ENCODE peak calls at places on chromosome 17, in eight cellular contexts. M, I, D, A, E, L, R and C are unnamed samples.

GRCh38 chr17:7239091-7240027 is at the start of gene PHF23:
- DNase-seq in L (peak; percentile 99), E (peak; percentile 100), M (peak; percentile 99), D (peak; percentile 98), R (peak; percentile 97), A (peak; percentile 97), I (peak; percentile 97), C (peak; percentile 99)

GRCh38 chr17:36133629-36134259 is 30.1 kb downstream of the CCL4 start:
- DNase-seq in M (no peak), R (no peak), I (no peak), E (no peak), A (no peak), D (peak; percentile 56), L (no peak), C (no peak)

GRCh38 chr17:32783602-32784001 is 93.3 kb downstream of the MYO1D start:
- DNase-seq in M (peak; percentile 27), I (no peak), E (peak; percentile 50), A (no peak), D (no peak), R (no peak), L (no peak), C (no peak)

GRCh38 chr17:48498168-48498840 is 32.5 kb downstream of the HOXB1 start:
- DNase-seq in M (no peak), D (no peak), R (no peak), I (no peak), E (no peak), A (no peak), L (no peak), C (no peak)

GRCh38 chr17:74212262-74212912 is 984 bp upstream of the TTYH2 start:
- DNase-seq in R (peak; percentile 50), I (no peak), L (peak; percentile 70), D (no peak), M (no peak), A (no peak), E (peak; percentile 64), C (no peak)

GRCh38 chr17:81557276-81558114 is 5.3 kb upstream of the FAAP100 start:
- DNase-seq in M (no peak), A (no peak), E (no peak), R (no peak), D (no peak), I (no peak), L (no peak), C (no peak)

GRCh38 chr17:71869833-71870545 is 250.8 kb upstream of the SOX9 start:
- DNase-seq in D (no peak), L (no peak), A (no peak), R (no peak), E (no peak), I (no peak), M (no peak), C (no peak)

GRCh38 chr17:10616502-10617119 is 40.5 kb downstream of the MYH3 start:
- DNase-seq in M (peak; percentile 33), L (peak; percentile 57), E (no peak), R (no peak), D (peak; percentile 88), I (peak; percentile 65), A (peak; percentile 19), C (peak; percentile 84)

GRCh38 chr17:77465358-77466041 is 324.7 kb downstream of the SEC14L1 start:
- DNase-seq in M (no peak), R (no peak), I (peak; percentile 68), A (no peak), E (peak; percentile 80), L (peak; percentile 44), D (peak; percentile 45), C (peak; percentile 78)

GRCh38 chr17:81868674-81869220 is 2.4 kb downstream of the ARHGDIA start:
- DNase-seq in L (no peak), D (no peak), R (no peak), A (peak; percentile 82), I (no peak), E (no peak), M (peak; percentile 64), C (no peak)

GRCh38 chr17:82490512-82491195 is 28.9 kb upstream of the FOXK2 start:
- DNase-seq in E (peak; percentile 39), I (no peak), A (no peak), D (no peak), R (no peak), L (no peak), M (no peak), C (no peak)

GRCh38 chr17:50056217-50056960 is 479 bp downstream of the ITGA3 start:
- DNase-seq in A (no peak), D (no peak), L (no peak), M (no peak), E (peak; percentile 73), I (peak; percentile 68), R (no peak), C (peak; percentile 62)